ENCODE peak calls at places on chromosomes 6 and 20, in five cellular contexts. C is heart left ventricle; X is OCI-LY7; E is CD8-positive, alpha-beta T cell; Z is kidney. G is an unnamed sample.
A peak's percentile ranks its signal among the peaks of the same experiment; 100 is the strongest.

GRCh38 chr6:137112067-137112355 is 61.4 kb downstream of the IL22RA2 start:
- DNase-seq in E (no peak), Z (no peak), X (no peak), C (no peak), G (no peak)

GRCh38 chr20:19942611-19943010 is 74.6 kb upstream of the NAA20 start:
- DNase-seq in C (no peak), E (no peak), X (no peak), Z (no peak), G (no peak)

GRCh38 chr20:35077341-35077740 is 15.3 kb downstream of the TRPC4AP start:
- DNase-seq in C (no peak), X (no peak), E (no peak), Z (no peak), G (no peak)

GRCh38 chr6:28858963-28859362 is 64.8 kb downstream of the TRIM27 start:
- DNase-seq in X (no peak), Z (no peak), E (no peak), C (no peak), G (no peak)

GRCh38 chr20:728022-728944 is 40.0 kb downstream of the SLC52A3 start:
- DNase-seq in C (peak; percentile 54), Z (no peak), E (no peak), X (peak; percentile 7), G (no peak)

GRCh38 chr6:119915971-119916370 is 566.4 kb upstream of the MAN1A1 start:
- DNase-seq in C (no peak), Z (no peak), E (no peak), X (no peak), G (no peak)

GRCh38 chr6:157552171-157552747 is 171.3 kb downstream of the ZDHHC14 start:
- DNase-seq in X (no peak), E (no peak), C (no peak), Z (no peak), G (no peak)

GRCh38 chr20:58019027-58019849 is 209.2 kb downstream of the ANKRD60 start:
- DNase-seq in X (no peak), E (no peak), C (no peak), Z (no peak), G (peak; percentile 19)

GRCh38 chr6:111087871-111088667 is 766 bp downstream of the SLC16A10 start:
- DNase-seq in E (peak; percentile 45), X (no peak), Z (peak; percentile 75), C (no peak), G (no peak)

GRCh38 chr20:53409177-53409576 is 184.5 kb downstream of the ZNF217 start:
- DNase-seq in E (no peak), X (no peak), C (no peak), Z (no peak), G (no peak)

GRCh38 chr6:32936247-32937152 is 4.3 kb downstream of the HLA-DMB start:
- DNase-seq in C (no peak), E (no peak), Z (no peak), X (no peak), G (no peak)

GRCh38 chr6:108806669-108807068 is 41.6 kb upstream of the ARMC2 start:
- DNase-seq in E (no peak), X (no peak), Z (no peak), C (no peak), G (no peak)

GRCh38 chr6:26383624-26384417 is 913 bp downstream of the BTN2A2 start:
- DNase-seq in C (no peak), X (peak; percentile 44), Z (no peak), E (no peak), G (no peak)

GRCh38 chr6:33861722-33862121 is 57.9 kb upstream of the MLN start:
- DNase-seq in C (no peak), Z (no peak), E (no peak), X (no peak), G (no peak)

GRCh38 chr6:7196019-7196402 is 88.2 kb downstream of the RREB1 start:
- DNase-seq in C (no peak), Z (no peak), X (no peak), E (no peak), G (no peak)

GRCh38 chr6:32073613-32074012 is 35.4 kb downstream of the CYP21A2 start:
- DNase-seq in E (no peak), X (no peak), C (no peak), Z (no peak), G (no peak)

GRCh38 chr20:34546751-34547181 is 11.8 kb upstream of the MAP1LC3A start:
- DNase-seq in X (no peak), C (peak; percentile 12), E (no peak), Z (no peak), G (no peak)

GRCh38 chr6:971981-972640 is 279.2 kb upstream of the EXOC2 start:
- DNase-seq in C (no peak), E (no peak), X (no peak), Z (no peak), G (no peak)

GRCh38 chr20:25588491-25588890 is 3.2 kb upstream of the NINL start:
- DNase-seq in C (no peak), E (no peak), Z (no peak), X (no peak), G (no peak)

GRCh38 chr20:17721802-17722486 is 22.2 kb downstream of the BANF2 start:
- DNase-seq in E (no peak), Z (no peak), C (no peak), X (peak; percentile 25), G (no peak)

GRCh38 chr20:25315418-25316210 is 67.7 kb downstream of the PYGB start:
- DNase-seq in C (no peak), X (no peak), Z (peak; percentile 58), E (no peak), G (peak; percentile 43)

GRCh38 chr6:44247338-44248302 is 719 bp downstream of the HSP90AB1 start:
- DNase-seq in Z (peak; percentile 93), E (peak; percentile 70), X (peak; percentile 74), C (peak; percentile 83), G (peak; percentile 80)

GRCh38 chr6:43890197-43891062 is 120.4 kb downstream of the VEGFA start:
- DNase-seq in X (no peak), E (no peak), C (no peak), Z (peak; percentile 51), G (no peak)

GRCh38 chr6:150267686-150268561 is 100.9 kb upstream of the IYD start:
- DNase-seq in X (no peak), C (no peak), E (no peak), Z (no peak), G (peak; percentile 31)

GRCh38 chr6:3841066-3841454 is 8.1 kb upstream of the FAM50B start:
- DNase-seq in X (no peak), Z (no peak), C (no peak), E (no peak), G (no peak)

GRCh38 chr20:23147964-23148720 is 62.0 kb upstream of the CD93 start:
- DNase-seq in C (peak; percentile 79), E (no peak), Z (peak; percentile 80), X (no peak), G (peak; percentile 87)

GRCh38 chr20:1803216-1804128 is 91.7 kb upstream of the SIRPA start:
- DNase-seq in E (no peak), C (peak; percentile 70), X (no peak), Z (peak; percentile 88), G (peak; percentile 82)

GRCh38 chr6:108728826-108729225 is 119.4 kb upstream of the ARMC2 start:
- DNase-seq in C (no peak), X (no peak), E (no peak), Z (no peak), G (no peak)

GRCh38 chr6:35742842-35743241 is 6.0 kb downstream of the ARMC12 start:
- DNase-seq in C (no peak), Z (no peak), E (no peak), X (no peak), G (no peak)

GRCh38 chr6:42393339-42393738 is 58.4 kb downstream of the TRERF1 start:
- DNase-seq in Z (no peak), X (no peak), E (no peak), C (no peak), G (no peak)

GRCh38 chr6:163712981-163713380 is 298.5 kb downstream of the QKI start:
- DNase-seq in C (no peak), E (no peak), Z (no peak), X (no peak), G (no peak)
- H3K27ac ChIP-seq in C (peak overlapping the region; percentile 86), E (no peak overlapping the region), Z (no peak overlapping the region), X (peak overlapping the region; percentile 62), G (peak overlapping the region; percentile 33)

DNA sequence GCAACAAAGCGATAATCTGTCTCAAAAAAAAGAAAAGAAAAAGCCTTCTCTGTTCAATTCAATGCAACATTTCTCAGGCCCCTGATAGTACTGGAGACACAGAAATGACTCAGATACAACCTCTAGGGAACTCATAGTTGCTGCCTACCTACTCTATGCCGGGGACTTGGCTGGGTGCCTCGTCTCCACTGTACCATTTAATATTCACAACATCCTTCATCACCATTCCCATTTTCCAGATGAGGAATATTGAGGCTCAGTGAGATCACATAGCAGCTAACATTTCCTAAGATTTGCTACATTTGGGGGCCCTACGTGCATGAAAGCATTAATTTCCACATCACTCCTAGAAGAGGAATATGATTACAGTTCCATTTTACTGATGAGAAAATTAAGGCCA is 7.5 kb downstream of the NOL4L start:
- DNase-seq in C (no peak), Z (no peak), E (no peak), X (no peak), G (no peak)
- H3K27ac ChIP-seq in C (no peak overlapping the region), Z (no peak overlapping the region), E (no peak overlapping the region), X (no peak overlapping the region), G (no peak overlapping the region)

DNA sequence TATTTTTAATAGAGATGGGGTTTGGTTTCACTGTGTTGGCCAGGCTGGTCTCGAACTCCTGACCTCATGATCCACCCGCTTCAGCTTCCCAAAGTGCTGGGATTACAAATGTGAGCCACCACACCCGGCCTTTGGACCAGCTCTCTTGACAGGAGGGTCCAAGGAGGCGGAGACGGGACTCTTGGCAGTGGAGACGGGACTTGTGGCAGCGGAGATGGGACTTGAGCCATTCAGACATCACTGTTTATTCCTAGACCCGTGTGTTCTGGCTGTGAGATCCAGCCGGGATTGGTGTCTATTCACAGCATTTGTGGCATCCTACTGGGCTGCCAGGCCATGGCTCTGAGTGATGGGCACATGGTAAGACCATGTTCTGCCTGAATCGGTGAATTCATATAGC is 25.6 kb downstream of the PRPF6 start:
- DNase-seq in E (no peak), Z (no peak), C (no peak), X (no peak), G (no peak)
- H3K27ac ChIP-seq in E (no peak overlapping the region), Z (peak overlapping the region; percentile 48), C (no peak overlapping the region), X (no peak overlapping the region), G (no peak overlapping the region)

GRCh38 chr20:62647521-62648317 is 5.4 kb downstream of the SLCO4A1 start:
- DNase-seq in Z (no peak), E (no peak), C (peak; percentile 29), X (no peak), G (peak; percentile 85)
- H3K27ac ChIP-seq in Z (no peak overlapping the region), E (no peak overlapping the region), C (peak overlapping the region; percentile 39), X (no peak overlapping the region), G (peak overlapping the region; percentile 15)

GRCh38 chr6:161418458-161418945 is 144.6 kb upstream of the AGPAT4 start:
- DNase-seq in X (peak; percentile 58), E (no peak), C (no peak), Z (no peak), G (peak; percentile 29)

GRCh38 chr6:161424421-161424820 is 150.6 kb upstream of the AGPAT4 start:
- DNase-seq in C (no peak), E (no peak), Z (no peak), X (no peak), G (no peak)

GRCh38 chr6:161417712-161418457 is 144.0 kb upstream of the AGPAT4 start:
- DNase-seq in X (no peak), E (no peak), Z (no peak), C (peak; percentile 87), G (no peak)

GRCh38 chr6:161423271-161423670 is 149.4 kb upstream of the AGPAT4 start:
- DNase-seq in Z (no peak), X (no peak), C (no peak), E (no peak), G (no peak)

GRCh38 chr6:161422710-161423109 is 148.8 kb upstream of the AGPAT4 start:
- DNase-seq in E (no peak), C (no peak), Z (no peak), X (no peak), G (no peak)
- H3K27ac ChIP-seq in E (no peak overlapping the region), C (no peak overlapping the region), Z (no peak overlapping the region), X (no peak overlapping the region), G (no peak overlapping the region)

G was measured in tibial artery.